ENCODE peak calls at places on chromosomes 2 and 18, in six cellular contexts. X is activated T-cell treated with anti-CD3 and anti-CD28 coated beads for 1 hour, K is iris pigment epithelial cell, M is HEK293T, N is amniotic stem cell, O is memory B cell. F is an unnamed sample.

GRCh38 chr2:206463685-206464084 is 20.4 kb downstream of the ADAM23 start:
- DNase-seq in N (no peak), K (no peak), O (no peak), M (no peak), X (no peak), F (no peak)

GRCh38 chr2:59184281-59185020 is 943.3 kb upstream of the FANCL start:
- DNase-seq in N (no peak), X (no peak), M (no peak), O (no peak), K (peak; percentile 90), F (no peak)

GRCh38 chr18:70469916-70470315 is 181.1 kb downstream of the SOCS6 start:
- DNase-seq in M (no peak), N (no peak), O (no peak), X (no peak), K (peak; percentile 12), F (no peak)

GRCh38 chr2:210541280-210541902 is 15.0 kb upstream of the CPS1 start:
- DNase-seq in K (peak; percentile 38), M (no peak), O (no peak), N (no peak), X (no peak), F (no peak)

GRCh38 chr2:165911231-165911630 is 42.3 kb downstream of the TTC21B start:
- DNase-seq in K (peak; percentile 81), N (no peak), M (no peak), X (no peak), O (no peak), F (no peak)

GRCh38 chr2:58866040-58866439 is 624.9 kb upstream of the FANCL start:
- DNase-seq in X (no peak), K (no peak), O (no peak), M (no peak), N (no peak), F (no peak)

GRCh38 chr2:207790898-207791297 is 21.2 kb upstream of the FZD5 start:
- DNase-seq in M (no peak), O (no peak), N (no peak), X (no peak), K (no peak), F (no peak)

GRCh38 chr2:65017335-65017734 is 28.1 kb downstream of the SLC1A4 start:
- DNase-seq in N (no peak), X (no peak), M (no peak), O (peak; percentile 18), K (no peak), F (no peak)

GRCh38 chr2:86675104-86675503 is 45.0 kb upstream of the RMND5A start:
- DNase-seq in O (no peak), M (no peak), X (no peak), N (no peak), K (no peak), F (no peak)

GRCh38 chr18:55779461-55779710 is 191.4 kb upstream of the TCF4 start:
- DNase-seq in N (no peak), M (no peak), O (no peak), K (no peak), X (no peak), F (no peak)

GRCh38 chr2:122273785-122274419 is 518.5 kb downstream of the TSN start:
- DNase-seq in O (no peak), X (no peak), N (no peak), K (no peak), M (no peak), F (no peak)

GRCh38 chr2:129726271-129726670 is 253.2 kb upstream of the RAB6C start:
- DNase-seq in K (no peak), O (no peak), N (no peak), X (no peak), M (no peak), F (no peak)

GRCh38 chr2:152710713-152711112 is 6.5 kb downstream of the PRPF40A start:
- DNase-seq in N (no peak), M (no peak), X (no peak), O (no peak), K (peak; percentile 63), F (no peak)

GRCh38 chr2:20448246-20449046 is 1.6 kb downstream of the RHOB start:
- DNase-seq in N (no peak), K (peak; percentile 29), X (no peak), O (no peak), M (peak; percentile 29), F (no peak)

GRCh38 chr2:26630235-26630634 is 10.9 kb downstream of the CIB4 start:
- DNase-seq in M (no peak), N (no peak), X (no peak), O (no peak), K (no peak), F (no peak)

GRCh38 chr2:128027278-128027800 is 520 bp downstream of the SAP130 start:
- DNase-seq in K (peak; percentile 99), N (peak; percentile 97), M (peak; percentile 98), O (peak; percentile 94), X (peak; percentile 97), F (peak; percentile 94)

GRCh38 chr2:223101340-223102039 is 49.5 kb downstream of the KCNE4 start:
- DNase-seq in M (peak; percentile 52), K (peak; percentile 51), N (no peak), O (no peak), X (no peak), F (peak; percentile 4)

GRCh38 chr2:199463000-199463692 is 5.4 kb upstream of the SATB2 start:
- DNase-seq in M (peak; percentile 82), N (peak; percentile 60), K (peak; percentile 29), X (no peak), O (no peak), F (no peak)

GRCh38 chr18:69380324-69380723 is 20.4 kb upstream of the DOK6 start:
- DNase-seq in X (no peak), M (no peak), O (no peak), K (no peak), N (no peak), F (no peak)

GRCh38 chr18:56799756-56800155 is 148.6 kb downstream of the WDR7 start:
- DNase-seq in K (peak; percentile 49), O (no peak), N (no peak), M (no peak), X (no peak), F (no peak)

GRCh38 chr2:11562476-11562875 is 28.6 kb downstream of the GREB1 start:
- DNase-seq in M (no peak), X (no peak), N (no peak), O (no peak), K (no peak), F (no peak)

GRCh38 chr2:99756059-99756458 is 266.2 kb upstream of the REV1 start:
- DNase-seq in K (no peak), X (no peak), O (no peak), M (no peak), N (no peak), F (no peak)

GRCh38 chr2:15794608-15795134 is 145.7 kb upstream of the MYCN start:
- DNase-seq in K (no peak), M (no peak), X (no peak), O (no peak), N (no peak), F (no peak)

GRCh38 chr2:45741451-45741850 is 90.0 kb downstream of the PRKCE start:
- DNase-seq in O (no peak), K (no peak), N (no peak), M (no peak), X (no peak), F (no peak)

F was measured in GM18507.